ENCODE peak calls at places on chromosome 4, in seven cellular contexts. One of them, this sample, is unnamed.
A peak's percentile ranks its signal among the peaks of the same experiment; 100 is the strongest.

GRCh38 chr4:159002950-159003349 is 99.9 kb upstream of the RAPGEF2 start:
- ATAC-seq in aorta: no peak
- ATAC-seq in left lung: no peak
- ATAC-seq in right cardiac atrium: peak; percentile 31
- ATAC-seq in PC-3: no peak
- ATAC-seq in thoracic aorta: no peak
- ATAC-seq in CD8-positive, alpha-beta T cell: no peak
- ATAC-seq in this sample: no peak

GRCh38 chr4:145352438-145353145 is 129.1 kb upstream of the SMAD1 start:
- ATAC-seq in CD8-positive, alpha-beta T cell: no peak
- ATAC-seq in thoracic aorta: no peak
- ATAC-seq in aorta: no peak
- ATAC-seq in right cardiac atrium: no peak
- ATAC-seq in left lung: no peak
- ATAC-seq in PC-3: no peak
- ATAC-seq in this sample: no peak

GRCh38 chr4:121216438-121216837 is 52.3 kb upstream of the TNIP3 start:
- ATAC-seq in CD8-positive, alpha-beta T cell: peak; percentile 70
- ATAC-seq in left lung: no peak
- ATAC-seq in aorta: no peak
- ATAC-seq in thoracic aorta: no peak
- ATAC-seq in PC-3: no peak
- ATAC-seq in right cardiac atrium: no peak
- ATAC-seq in this sample: no peak

GRCh38 chr4:6956087-6956433 is 46.4 kb downstream of the TBC1D14 start:
- ATAC-seq in aorta: no peak
- ATAC-seq in PC-3: no peak
- ATAC-seq in left lung: peak; percentile 23
- ATAC-seq in CD8-positive, alpha-beta T cell: no peak
- ATAC-seq in thoracic aorta: no peak
- ATAC-seq in right cardiac atrium: no peak
- ATAC-seq in this sample: no peak

GRCh38 chr4:10416441-10416840 is 40.8 kb downstream of the ZNF518B start:
- ATAC-seq in CD8-positive, alpha-beta T cell: peak; percentile 82
- ATAC-seq in right cardiac atrium: no peak
- ATAC-seq in thoracic aorta: no peak
- ATAC-seq in PC-3: no peak
- ATAC-seq in aorta: no peak
- ATAC-seq in left lung: no peak
- ATAC-seq in this sample: no peak

GRCh38 chr4:75542824-75543223 is 13.0 kb upstream of the ODAPH start:
- ATAC-seq in thoracic aorta: no peak
- ATAC-seq in left lung: no peak
- ATAC-seq in right cardiac atrium: no peak
- ATAC-seq in aorta: no peak
- ATAC-seq in CD8-positive, alpha-beta T cell: no peak
- ATAC-seq in PC-3: peak; percentile 96
- ATAC-seq in this sample: no peak

GRCh38 chr4:147782087-147782781 is 50.3 kb downstream of the ARHGAP10 start:
- ATAC-seq in aorta: peak; percentile 62
- ATAC-seq in CD8-positive, alpha-beta T cell: no peak
- ATAC-seq in left lung: peak; percentile 8
- ATAC-seq in PC-3: peak; percentile 56
- ATAC-seq in right cardiac atrium: no peak
- ATAC-seq in thoracic aorta: no peak
- ATAC-seq in this sample: peak; percentile 54

GRCh38 chr4:141635726-141636076 is 682 bp upstream of the IL15 start:
- ATAC-seq in aorta: no peak
- ATAC-seq in right cardiac atrium: no peak
- ATAC-seq in left lung: no peak
- ATAC-seq in CD8-positive, alpha-beta T cell: no peak
- ATAC-seq in thoracic aorta: no peak
- ATAC-seq in PC-3: no peak
- ATAC-seq in this sample: no peak

GRCh38 chr4:45472490-45472889 is 651.4 kb downstream of the GABRG1 start:
- ATAC-seq in right cardiac atrium: no peak
- ATAC-seq in PC-3: no peak
- ATAC-seq in CD8-positive, alpha-beta T cell: no peak
- ATAC-seq in left lung: no peak
- ATAC-seq in aorta: peak; percentile 44
- ATAC-seq in thoracic aorta: no peak
- ATAC-seq in this sample: no peak

GRCh38 chr4:40228497-40229365 is 31.9 kb downstream of the RHOH start:
- ATAC-seq in aorta: no peak
- ATAC-seq in CD8-positive, alpha-beta T cell: no peak
- ATAC-seq in left lung: no peak
- ATAC-seq in right cardiac atrium: no peak
- ATAC-seq in thoracic aorta: no peak
- ATAC-seq in PC-3: no peak
- ATAC-seq in this sample: no peak

GRCh38 chr4:77994194-77994721 is 62.9 kb upstream of the FRAS1 start:
- ATAC-seq in PC-3: peak; percentile 94
- ATAC-seq in left lung: peak; percentile 90
- ATAC-seq in CD8-positive, alpha-beta T cell: peak; percentile 29
- ATAC-seq in aorta: no peak
- ATAC-seq in right cardiac atrium: peak; percentile 75
- ATAC-seq in thoracic aorta: no peak
- ATAC-seq in this sample: peak; percentile 51

GRCh38 chr4:157043131-157043530 is 32.8 kb upstream of the GLRB start:
- ATAC-seq in CD8-positive, alpha-beta T cell: no peak
- ATAC-seq in PC-3: peak; percentile 67
- ATAC-seq in right cardiac atrium: no peak
- ATAC-seq in left lung: peak; percentile 26
- ATAC-seq in thoracic aorta: no peak
- ATAC-seq in aorta: no peak
- ATAC-seq in this sample: no peak

GRCh38 chr4:126778348-126778747 is 854.4 kb upstream of the INTU start:
- ATAC-seq in CD8-positive, alpha-beta T cell: no peak
- ATAC-seq in left lung: peak; percentile 65
- ATAC-seq in thoracic aorta: peak; percentile 73
- ATAC-seq in PC-3: peak; percentile 46
- ATAC-seq in aorta: no peak
- ATAC-seq in right cardiac atrium: peak; percentile 43
- ATAC-seq in this sample: no peak
- H3K4me3 ChIP-seq in CD8-positive, alpha-beta T cell: no peak overlapping the region
- H3K4me3 ChIP-seq in left lung: no peak overlapping the region
- H3K4me3 ChIP-seq in thoracic aorta: no peak overlapping the region
- H3K4me3 ChIP-seq in PC-3: no peak overlapping the region
- H3K4me3 ChIP-seq in aorta: no peak overlapping the region
- H3K4me3 ChIP-seq in right cardiac atrium: no peak overlapping the region
- H3K4me3 ChIP-seq in this sample: no peak overlapping the region

GRCh38 chr4:179976777-179977176 is 2266.4 kb upstream of the TENM3 start:
- ATAC-seq in right cardiac atrium: no peak
- ATAC-seq in left lung: no peak
- ATAC-seq in thoracic aorta: no peak
- ATAC-seq in aorta: no peak
- ATAC-seq in PC-3: no peak
- ATAC-seq in CD8-positive, alpha-beta T cell: no peak
- ATAC-seq in this sample: no peak

GRCh38 chr4:179981161-179981560 is 2262.0 kb upstream of the TENM3 start:
- ATAC-seq in CD8-positive, alpha-beta T cell: no peak
- ATAC-seq in thoracic aorta: no peak
- ATAC-seq in right cardiac atrium: no peak
- ATAC-seq in left lung: no peak
- ATAC-seq in aorta: no peak
- ATAC-seq in PC-3: no peak
- ATAC-seq in this sample: no peak

GRCh38 chr4:179977378-179977777 is 2265.8 kb upstream of the TENM3 start:
- ATAC-seq in CD8-positive, alpha-beta T cell: no peak
- ATAC-seq in thoracic aorta: no peak
- ATAC-seq in aorta: no peak
- ATAC-seq in PC-3: no peak
- ATAC-seq in left lung: no peak
- ATAC-seq in right cardiac atrium: no peak
- ATAC-seq in this sample: no peak
- H3K9me3 ChIP-seq in CD8-positive, alpha-beta T cell: no peaks in the 10 kb centered on the region
- H3K9me3 ChIP-seq in thoracic aorta: no peaks in the 10 kb centered on the region
- H3K9me3 ChIP-seq in aorta: peaks cover 2% of the 10 kb centered on the region
- H3K9me3 ChIP-seq in PC-3: no peaks in the 10 kb centered on the region
- H3K9me3 ChIP-seq in left lung: no peaks in the 10 kb centered on the region
- H3K9me3 ChIP-seq in right cardiac atrium: no peaks in the 10 kb centered on the region
- H3K9me3 ChIP-seq in this sample: no peaks in the 10 kb centered on the region

GRCh38 chr4:123163501-123163900 is 233.1 kb upstream of the SPRY1 start:
- ATAC-seq in CD8-positive, alpha-beta T cell: no peak
- ATAC-seq in aorta: no peak
- ATAC-seq in thoracic aorta: no peak
- ATAC-seq in PC-3: no peak
- ATAC-seq in left lung: peak; percentile 54
- ATAC-seq in right cardiac atrium: no peak
- ATAC-seq in this sample: no peak

GRCh38 chr4:123162859-123163258 is 233.7 kb upstream of the SPRY1 start:
- ATAC-seq in CD8-positive, alpha-beta T cell: no peak
- ATAC-seq in right cardiac atrium: no peak
- ATAC-seq in thoracic aorta: no peak
- ATAC-seq in left lung: no peak
- ATAC-seq in aorta: no peak
- ATAC-seq in PC-3: no peak
- ATAC-seq in this sample: no peak

GRCh38 chr4:123158576-123158975 is 236.2 kb upstream of the NUDT6 start:
- ATAC-seq in aorta: no peak
- ATAC-seq in thoracic aorta: no peak
- ATAC-seq in PC-3: no peak
- ATAC-seq in right cardiac atrium: no peak
- ATAC-seq in CD8-positive, alpha-beta T cell: no peak
- ATAC-seq in left lung: no peak
- ATAC-seq in this sample: no peak

DNA sequence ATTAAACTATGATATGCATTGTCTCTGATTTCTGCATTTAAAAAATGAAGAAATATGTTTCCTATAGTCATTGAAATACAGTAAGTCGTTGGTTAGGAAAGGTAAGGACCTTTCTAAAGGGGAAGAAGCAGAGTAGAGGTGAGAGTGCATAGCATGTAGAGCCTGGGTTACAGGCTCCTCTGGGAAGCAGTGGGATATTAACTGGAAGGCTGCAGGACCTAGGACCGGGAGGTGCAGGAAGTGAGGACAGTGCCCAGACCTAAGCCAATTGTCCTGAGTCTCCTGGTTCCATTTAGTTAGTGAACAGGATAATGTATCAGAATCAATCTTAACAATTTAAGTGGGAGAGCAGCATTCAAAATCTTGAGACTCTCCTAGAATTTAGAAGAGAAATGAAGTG is 237.1 kb upstream of the NUDT6 start:
- ATAC-seq in thoracic aorta: no peak
- ATAC-seq in aorta: no peak
- ATAC-seq in PC-3: no peak
- ATAC-seq in left lung: no peak
- ATAC-seq in CD8-positive, alpha-beta T cell: no peak
- ATAC-seq in right cardiac atrium: no peak
- ATAC-seq in this sample: no peak
- H3K27ac ChIP-seq in thoracic aorta: no peak overlapping the region
- H3K27ac ChIP-seq in aorta: no peak overlapping the region
- H3K27ac ChIP-seq in PC-3: no peak overlapping the region
- H3K27ac ChIP-seq in left lung: no peak overlapping the region
- H3K27ac ChIP-seq in CD8-positive, alpha-beta T cell: no peak overlapping the region
- H3K27ac ChIP-seq in right cardiac atrium: no peak overlapping the region
- H3K27ac ChIP-seq in this sample: no peak overlapping the region

GRCh38 chr4:41752081-41752836 is 3.7 kb upstream of the PHOX2B start:
- ATAC-seq in left lung: no peak
- ATAC-seq in right cardiac atrium: no peak
- ATAC-seq in CD8-positive, alpha-beta T cell: no peak
- ATAC-seq in aorta: no peak
- ATAC-seq in PC-3: no peak
- ATAC-seq in thoracic aorta: no peak
- ATAC-seq in this sample: no peak
- H3K4me3 ChIP-seq in left lung: no peak overlapping the region
- H3K4me3 ChIP-seq in right cardiac atrium: no peak overlapping the region
- H3K4me3 ChIP-seq in CD8-positive, alpha-beta T cell: no peak overlapping the region
- H3K4me3 ChIP-seq in aorta: no peak overlapping the region
- H3K4me3 ChIP-seq in PC-3: no peak overlapping the region
- H3K4me3 ChIP-seq in thoracic aorta: no peak overlapping the region
- H3K4me3 ChIP-seq in this sample: no peak overlapping the region

GRCh38 chr4:109703664-109704351 is 563 bp upstream of the CASP6 start:
- ATAC-seq in right cardiac atrium: peak; percentile 16
- ATAC-seq in aorta: peak; percentile 9
- ATAC-seq in thoracic aorta: no peak
- ATAC-seq in PC-3: peak; percentile 16
- ATAC-seq in left lung: peak; percentile 25
- ATAC-seq in CD8-positive, alpha-beta T cell: no peak
- ATAC-seq in this sample: no peak
- H3K9me3 ChIP-seq in right cardiac atrium: no peaks in the 10 kb centered on the region
- H3K9me3 ChIP-seq in aorta: no peaks in the 10 kb centered on the region
- H3K9me3 ChIP-seq in thoracic aorta: no peaks in the 10 kb centered on the region
- H3K9me3 ChIP-seq in PC-3: no peaks in the 10 kb centered on the region
- H3K9me3 ChIP-seq in left lung: no peaks in the 10 kb centered on the region
- H3K9me3 ChIP-seq in CD8-positive, alpha-beta T cell: no peaks in the 10 kb centered on the region
- H3K9me3 ChIP-seq in this sample: no peaks in the 10 kb centered on the region

DNA sequence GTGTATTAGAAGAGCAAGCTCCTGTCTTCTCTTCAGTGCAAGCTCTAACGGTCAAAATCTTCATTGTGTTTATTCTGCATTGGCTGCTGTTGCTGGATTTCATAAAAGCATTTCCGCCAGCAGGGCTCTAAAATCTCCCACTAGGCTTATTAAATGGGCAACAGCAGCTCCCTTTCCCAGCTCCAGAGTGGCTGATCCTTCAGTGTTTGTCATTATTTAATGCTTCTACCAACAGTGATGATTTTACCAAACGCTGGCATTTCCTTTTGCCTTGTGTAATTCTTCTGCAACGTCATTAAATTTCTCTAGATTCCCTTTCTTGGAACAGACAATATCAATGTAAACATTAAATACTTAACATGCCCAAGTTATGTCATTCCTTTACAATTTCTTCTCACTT is 20.1 kb downstream of the SLC7A11 start:
- ATAC-seq in thoracic aorta: no peak
- ATAC-seq in left lung: peak; percentile 23
- ATAC-seq in aorta: no peak
- ATAC-seq in right cardiac atrium: peak; percentile 46
- ATAC-seq in PC-3: peak; percentile 38
- ATAC-seq in CD8-positive, alpha-beta T cell: no peak
- ATAC-seq in this sample: peak; percentile 39
- H3K27ac ChIP-seq in thoracic aorta: no peak overlapping the region
- H3K27ac ChIP-seq in left lung: no peak overlapping the region
- H3K27ac ChIP-seq in aorta: no peak overlapping the region
- H3K27ac ChIP-seq in right cardiac atrium: no peak overlapping the region
- H3K27ac ChIP-seq in PC-3: no peak overlapping the region
- H3K27ac ChIP-seq in CD8-positive, alpha-beta T cell: no peak overlapping the region
- H3K27ac ChIP-seq in this sample: no peak overlapping the region

DNA sequence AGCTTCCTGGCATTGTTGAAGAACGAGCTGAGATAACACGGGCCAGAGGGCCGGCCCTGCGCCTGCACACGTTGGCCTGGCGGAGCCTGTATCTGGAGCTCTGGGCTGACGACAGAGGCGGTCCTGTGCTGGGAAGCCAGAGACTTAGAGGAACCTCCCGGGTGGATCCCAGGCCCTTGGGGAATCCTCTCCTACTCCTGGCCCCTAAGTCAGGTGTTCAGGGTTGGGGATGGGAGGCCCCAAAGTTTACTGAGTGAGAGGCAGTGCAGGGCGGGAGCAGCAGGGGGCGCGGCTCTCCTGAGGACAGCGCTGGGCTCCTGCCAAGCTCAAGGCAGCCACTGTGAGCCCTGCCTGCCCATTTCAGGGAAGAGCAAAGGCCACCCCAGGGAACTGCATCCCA is 2.5 kb upstream of the HTRA3 start:
- ATAC-seq in thoracic aorta: no peak
- ATAC-seq in aorta: peak; percentile 65
- ATAC-seq in CD8-positive, alpha-beta T cell: peak; percentile 34
- ATAC-seq in PC-3: peak; percentile 68
- ATAC-seq in right cardiac atrium: peak; percentile 79
- ATAC-seq in left lung: peak; percentile 87
- ATAC-seq in this sample: peak; percentile 52
- H3K4me3 ChIP-seq in thoracic aorta: no peak overlapping the region
- H3K4me3 ChIP-seq in aorta: no peak overlapping the region
- H3K4me3 ChIP-seq in CD8-positive, alpha-beta T cell: no peak overlapping the region
- H3K4me3 ChIP-seq in PC-3: no peak overlapping the region
- H3K4me3 ChIP-seq in right cardiac atrium: no peak overlapping the region
- H3K4me3 ChIP-seq in left lung: no peak overlapping the region
- H3K4me3 ChIP-seq in this sample: no peak overlapping the region